ENCODE peak calls at places on chromosomes 5 and 9, in seven cellular contexts. K, O, T, E, Y, C and F are unnamed samples.

GRCh38 chr5:3091040-3091774 is 339.7 kb upstream of the IRX2 start:
- DNase-seq in K (no peak), O (no peak), T (no peak), E (no peak), Y (no peak), C (no peak), F (no peak)

GRCh38 chr5:132257131-132258101 is at the start of gene PDLIM4:
- DNase-seq in K (peak; percentile 75), O (peak; percentile 78), T (peak; percentile 67), E (peak; percentile 6), Y (peak; percentile 56), C (peak; percentile 82), F (no peak)

GRCh38 chr5:99808657-99809230 is 726.4 kb upstream of the FAM174A start:
- DNase-seq in K (no peak), O (no peak), T (no peak), E (no peak), Y (no peak), C (no peak), F (no peak)

GRCh38 chr5:90873033-90873517 is 314.5 kb downstream of the ADGRV1 start:
- DNase-seq in K (peak; percentile 33), O (no peak), T (no peak), E (no peak), Y (no peak), C (no peak), F (no peak)

GRCh38 chr5:10775646-10776045 is 14.6 kb upstream of the DAP start:
- DNase-seq in K (no peak), O (no peak), T (peak; percentile 38), E (no peak), Y (no peak), C (no peak), F (no peak)

GRCh38 chr9:130143974-130144373 is 28.2 kb upstream of the NCS1 start:
- DNase-seq in K (peak; percentile 63), O (peak; percentile 76), T (no peak), E (no peak), Y (peak; percentile 81), C (no peak), F (no peak)

GRCh38 chr5:14351845-14352712 is 208.9 kb downstream of the TRIO start:
- DNase-seq in K (peak; percentile 57), O (peak; percentile 81), T (peak; percentile 56), E (peak; percentile 50), Y (peak; percentile 54), C (peak; percentile 84), F (peak; percentile 54)

GRCh38 chr9:121811140-121811539 is 159.7 kb downstream of the DAB2IP start:
- DNase-seq in K (no peak), O (no peak), T (no peak), E (peak; percentile 23), Y (no peak), C (no peak), F (no peak)

GRCh38 chr9:78614892-78615291 is 318.0 kb downstream of the PSAT1 start:
- DNase-seq in K (no peak), O (no peak), T (no peak), E (no peak), Y (no peak), C (peak; percentile 58), F (no peak)

GRCh38 chr5:102314328-102314727 is 18.2 kb upstream of the SLCO4C1 start:
- DNase-seq in K (no peak), O (no peak), T (no peak), E (no peak), Y (no peak), C (no peak), F (peak; percentile 9)

GRCh38 chr5:60371065-60371464 is 328.9 kb downstream of the DEPDC1B start:
- DNase-seq in K (no peak), O (no peak), T (no peak), E (no peak), Y (no peak), C (no peak), F (no peak)

GRCh38 chr5:5344051-5344571 is 78.4 kb upstream of the ICE1 start:
- DNase-seq in K (no peak), O (no peak), T (no peak), E (no peak), Y (peak; percentile 33), C (no peak), F (no peak)

GRCh38 chr5:79743846-79744605 is 54.4 kb downstream of the CMYA5 start:
- DNase-seq in K (no peak), O (no peak), T (no peak), E (no peak), Y (peak; percentile 22), C (peak; percentile 58), F (peak; percentile 16)

GRCh38 chr9:135816179-135816970 is 91.0 kb downstream of the CAMSAP1 start:
- DNase-seq in K (no peak), O (peak; percentile 23), T (no peak), E (no peak), Y (no peak), C (no peak), F (no peak)

GRCh38 chr5:124790261-124790894 is 43.9 kb upstream of the ZNF608 start:
- DNase-seq in K (no peak), O (no peak), T (no peak), E (no peak), Y (peak; percentile 72), C (peak; percentile 39), F (peak; percentile 72)

GRCh38 chr9:93578844-93579243 is 2.5 kb downstream of the PHF2 start:
- DNase-seq in K (no peak), O (peak; percentile 35), T (peak; percentile 13), E (no peak), Y (no peak), C (no peak), F (no peak)

GRCh38 chr5:179279347-179280094 is 65.7 kb downstream of the ADAMTS2 start:
- DNase-seq in K (peak; percentile 21), O (no peak), T (no peak), E (no peak), Y (no peak), C (no peak), F (no peak)

GRCh38 chr5:179284751-179285191 is 60.5 kb downstream of the ADAMTS2 start:
- DNase-seq in K (peak; percentile 18), O (peak; percentile 78), T (no peak), E (no peak), Y (no peak), C (no peak), F (no peak)

GRCh38 chr5:179278546-179278945 is 66.7 kb downstream of the ADAMTS2 start:
- DNase-seq in K (peak; percentile 14), O (no peak), T (no peak), E (no peak), Y (no peak), C (no peak), F (no peak)

GRCh38 chr5:179280095-179280490 is 65.2 kb downstream of the ADAMTS2 start:
- DNase-seq in K (peak; percentile 15), O (no peak), T (no peak), E (no peak), Y (no peak), C (no peak), F (no peak)

DNA sequence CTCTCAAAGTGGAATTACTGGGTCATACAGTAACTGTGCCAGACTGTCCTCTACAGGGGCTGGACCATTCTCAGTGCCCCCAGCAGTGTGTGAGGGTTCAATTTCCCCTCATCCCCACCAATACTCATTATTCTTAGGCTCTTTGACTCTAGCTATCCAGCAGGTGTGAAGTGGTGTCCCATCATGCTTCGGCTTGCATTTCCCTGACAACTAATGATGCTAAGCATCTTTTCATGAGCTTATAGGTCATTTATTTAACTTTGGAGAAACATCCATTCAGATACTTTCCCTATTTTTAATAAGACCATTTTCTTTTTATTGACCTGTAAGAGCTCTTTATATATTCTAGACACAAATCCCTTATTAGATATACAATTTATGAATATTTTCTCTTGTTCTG is 63.6 kb downstream of the ADAMTS2 start:
- DNase-seq in K (no peak), O (peak; percentile 13), T (no peak), E (no peak), Y (no peak), C (no peak), F (no peak)
- H3K4me3 ChIP-seq in K (no peak overlapping the region), O (no peak overlapping the region), T (no peak overlapping the region), E (no peak overlapping the region), Y (no peak overlapping the region), C (no peak overlapping the region), F (no peak overlapping the region)

DNA sequence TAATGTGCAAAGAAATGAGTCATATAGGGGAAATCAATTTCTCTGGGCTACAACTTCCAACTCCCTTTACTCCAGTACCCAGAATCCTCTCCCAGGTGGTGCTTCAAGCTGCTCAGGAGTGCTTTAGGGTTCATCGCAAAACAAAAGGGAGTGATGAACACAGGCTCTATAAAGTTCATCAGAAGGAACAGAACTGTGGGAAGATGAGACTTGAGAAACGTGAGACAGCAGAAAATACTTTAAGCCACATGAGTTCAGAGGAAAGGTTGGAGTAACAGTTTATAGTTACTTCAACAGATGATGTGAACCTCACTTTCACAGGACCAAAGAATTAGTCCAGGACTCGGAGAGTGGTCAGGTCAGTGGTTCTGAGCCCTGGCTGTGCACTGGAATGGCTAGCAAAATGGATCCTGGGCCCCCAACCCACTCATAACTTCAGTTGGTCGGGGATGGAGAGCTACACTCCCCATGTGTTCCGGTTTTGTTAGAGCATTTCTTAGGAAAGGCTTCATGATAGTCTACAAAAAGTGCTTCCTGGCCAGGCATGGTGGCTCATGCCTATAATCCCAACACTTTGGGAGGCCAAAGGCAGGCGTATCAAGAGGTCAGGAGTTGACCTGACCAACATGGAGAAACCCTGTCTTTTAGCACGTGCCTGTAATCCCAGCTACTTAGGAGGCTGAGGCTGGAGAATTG is 4.3 kb downstream of the RPL12 start:
- DNase-seq in K (no peak), O (no peak), T (no peak), E (no peak), Y (no peak), C (no peak), F (no peak)
- H3K36me3 ChIP-seq in K (no peaks in the 10 kb centered on the region), O (peaks cover 73% of the 10 kb centered on the region), T (peaks cover 88% of the 10 kb centered on the region), E (peaks cover 75% of the 10 kb centered on the region), Y (peaks cover 37% of the 10 kb centered on the region), C (peaks cover 71% of the 10 kb centered on the region), F (peaks cover 29% of the 10 kb centered on the region)

DNA sequence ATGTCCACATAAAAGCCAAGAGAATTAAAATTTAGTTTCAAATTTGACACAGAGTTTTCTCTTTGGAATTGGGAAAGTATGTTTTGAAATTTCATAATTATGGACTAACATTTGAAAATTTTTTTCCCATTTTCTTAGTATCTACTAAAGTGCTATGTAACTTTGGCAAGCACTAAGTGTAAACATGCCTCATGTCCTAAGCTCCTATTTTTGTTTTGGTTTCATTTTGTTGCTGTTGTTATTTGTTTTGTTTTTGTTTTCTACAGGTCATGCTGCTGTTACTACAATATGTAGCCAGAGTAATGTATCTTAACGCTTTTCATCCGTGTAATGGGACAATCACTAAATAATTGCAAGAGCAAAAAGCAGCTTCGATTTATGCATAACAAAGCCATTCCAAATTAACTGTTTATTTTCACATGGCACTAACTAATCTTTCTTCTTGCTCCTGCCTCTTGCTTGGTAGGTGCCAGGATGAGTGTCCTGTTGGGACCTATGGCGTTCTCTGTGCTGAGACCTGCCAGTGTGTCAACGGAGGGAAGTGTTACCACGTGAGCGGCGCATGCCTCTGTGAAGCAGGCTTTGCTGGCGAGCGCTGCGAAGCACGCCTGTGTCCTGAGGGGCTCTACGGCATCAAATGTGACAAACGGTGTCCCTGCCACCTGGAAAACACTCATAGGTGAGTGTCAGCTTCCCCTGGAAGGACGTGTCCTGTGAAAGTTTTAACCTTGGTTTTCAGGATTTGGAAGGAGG is 107.3 kb upstream of the PRRC1 start:
- DNase-seq in K (no peak), O (no peak), T (no peak), E (no peak), Y (no peak), C (peak; percentile 31), F (no peak)
- H3K4me3 ChIP-seq in K (no peak overlapping the region), O (peak overlapping the region; percentile 10), T (no peak overlapping the region), E (no peak overlapping the region), Y (no peak overlapping the region), C (peak overlapping the region; percentile 72), F (no peak overlapping the region)

DNA sequence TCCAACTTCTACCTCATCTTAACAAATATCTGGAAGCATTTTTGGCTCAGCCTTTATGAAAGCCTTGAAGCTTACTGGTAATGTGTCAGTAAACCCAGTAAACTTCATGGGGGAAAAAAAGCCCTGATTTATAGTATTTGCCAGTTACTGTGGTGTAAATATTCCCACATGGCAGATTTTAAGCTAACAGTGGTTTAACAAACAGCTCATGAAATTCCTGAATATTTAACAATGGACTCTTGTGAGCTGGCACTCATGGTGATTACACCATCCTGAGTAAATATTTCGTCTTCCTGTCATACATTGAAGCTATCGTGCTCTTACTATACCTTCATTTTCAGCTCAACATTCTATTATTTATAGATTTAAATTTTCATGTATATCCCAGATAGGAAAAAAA is 57.0 kb upstream of the ACOT12 start:
- DNase-seq in K (no peak), O (no peak), T (no peak), E (no peak), Y (peak; percentile 48), C (no peak), F (peak; percentile 84)
- H3K36me3 ChIP-seq in K (no peaks in the 10 kb centered on the region), O (peaks cover 25% of the 10 kb centered on the region), T (no peaks in the 10 kb centered on the region), E (no peaks in the 10 kb centered on the region), Y (no peaks in the 10 kb centered on the region), C (peaks cover 28% of the 10 kb centered on the region), F (no peaks in the 10 kb centered on the region)